ENCODE peak calls at places on chromosomes 2 and 18, in ten cellular contexts. One of them, this sample, is unnamed.

GRCh38 chr2:219570194-219570923 is 980 bp downstream of the OBSL1 start:
- DNase-seq in astrocyte of the spinal cord: peak; percentile 10
- DNase-seq in GM20000: peak; percentile 47
- DNase-seq in pancreas: peak; percentile 67
- DNase-seq in AG04449: no peak
- DNase-seq in MCF 10A: peak; percentile 40
- DNase-seq in WTC11: peak; percentile 44
- DNase-seq in epithelial cell of esophagus: peak; percentile 40
- DNase-seq in fibroblast of pulmonary artery: peak; percentile 29
- DNase-seq in AG09319: no peak
- DNase-seq in this sample: peak; percentile 44

GRCh38 chr18:73615506-73615905 is 532.1 kb downstream of the FBXO15 start:
- DNase-seq in astrocyte of the spinal cord: no peak
- DNase-seq in GM20000: no peak
- DNase-seq in pancreas: no peak
- DNase-seq in AG04449: no peak
- DNase-seq in MCF 10A: peak; percentile 36
- DNase-seq in WTC11: no peak
- DNase-seq in epithelial cell of esophagus: peak; percentile 74
- DNase-seq in fibroblast of pulmonary artery: no peak
- DNase-seq in AG09319: no peak
- DNase-seq in this sample: no peak

GRCh38 chr2:238869293-238870124 is 21.6 kb downstream of the TWIST2 start:
- DNase-seq in astrocyte of the spinal cord: peak; percentile 34
- DNase-seq in GM20000: no peak
- DNase-seq in pancreas: no peak
- DNase-seq in AG04449: no peak
- DNase-seq in MCF 10A: no peak
- DNase-seq in WTC11: no peak
- DNase-seq in epithelial cell of esophagus: no peak
- DNase-seq in fibroblast of pulmonary artery: peak; percentile 31
- DNase-seq in AG09319: no peak
- DNase-seq in this sample: no peak

GRCh38 chr2:159508140-159508539 is 108.2 kb downstream of the BAZ2B start:
- DNase-seq in astrocyte of the spinal cord: no peak
- DNase-seq in GM20000: no peak
- DNase-seq in pancreas: no peak
- DNase-seq in AG04449: no peak
- DNase-seq in MCF 10A: no peak
- DNase-seq in WTC11: no peak
- DNase-seq in epithelial cell of esophagus: no peak
- DNase-seq in fibroblast of pulmonary artery: no peak
- DNase-seq in AG09319: no peak
- DNase-seq in this sample: no peak

GRCh38 chr2:15243762-15244161 is 317.4 kb downstream of the NBAS start:
- DNase-seq in astrocyte of the spinal cord: peak; percentile 48
- DNase-seq in GM20000: no peak
- DNase-seq in pancreas: no peak
- DNase-seq in AG04449: no peak
- DNase-seq in MCF 10A: peak; percentile 2
- DNase-seq in WTC11: no peak
- DNase-seq in epithelial cell of esophagus: peak; percentile 40
- DNase-seq in fibroblast of pulmonary artery: peak; percentile 42
- DNase-seq in AG09319: no peak
- DNase-seq in this sample: no peak

GRCh38 chr18:37684590-37684989 is 119.0 kb upstream of the CELF4 start:
- DNase-seq in astrocyte of the spinal cord: no peak
- DNase-seq in GM20000: no peak
- DNase-seq in pancreas: no peak
- DNase-seq in AG04449: no peak
- DNase-seq in MCF 10A: no peak
- DNase-seq in WTC11: no peak
- DNase-seq in epithelial cell of esophagus: no peak
- DNase-seq in fibroblast of pulmonary artery: no peak
- DNase-seq in AG09319: no peak
- DNase-seq in this sample: no peak

GRCh38 chr2:151823651-151824050 is 4.6 kb downstream of the ARL5A start:
- DNase-seq in astrocyte of the spinal cord: peak; percentile 3
- DNase-seq in GM20000: no peak
- DNase-seq in pancreas: no peak
- DNase-seq in AG04449: no peak
- DNase-seq in MCF 10A: no peak
- DNase-seq in WTC11: no peak
- DNase-seq in epithelial cell of esophagus: no peak
- DNase-seq in fibroblast of pulmonary artery: peak; percentile 2
- DNase-seq in AG09319: no peak
- DNase-seq in this sample: no peak

GRCh38 chr2:157439792-157440186 is 4.1 kb downstream of the CYTIP start:
- DNase-seq in astrocyte of the spinal cord: no peak
- DNase-seq in GM20000: peak; percentile 20
- DNase-seq in pancreas: no peak
- DNase-seq in AG04449: no peak
- DNase-seq in MCF 10A: no peak
- DNase-seq in WTC11: no peak
- DNase-seq in epithelial cell of esophagus: no peak
- DNase-seq in fibroblast of pulmonary artery: no peak
- DNase-seq in AG09319: no peak
- DNase-seq in this sample: no peak

GRCh38 chr2:72757177-72757775 is 68.6 kb downstream of the EXOC6B start:
- DNase-seq in astrocyte of the spinal cord: peak; percentile 32
- DNase-seq in GM20000: no peak
- DNase-seq in pancreas: no peak
- DNase-seq in AG04449: no peak
- DNase-seq in MCF 10A: no peak
- DNase-seq in WTC11: no peak
- DNase-seq in epithelial cell of esophagus: peak; percentile 82
- DNase-seq in fibroblast of pulmonary artery: peak; percentile 96
- DNase-seq in AG09319: no peak
- DNase-seq in this sample: peak; percentile 5

GRCh38 chr2:146374505-146374904 is 1470.3 kb upstream of the ACVR2A start:
- DNase-seq in astrocyte of the spinal cord: no peak
- DNase-seq in GM20000: no peak
- DNase-seq in pancreas: no peak
- DNase-seq in AG04449: no peak
- DNase-seq in MCF 10A: peak; percentile 10
- DNase-seq in WTC11: no peak
- DNase-seq in epithelial cell of esophagus: peak; percentile 47
- DNase-seq in fibroblast of pulmonary artery: no peak
- DNase-seq in AG09319: no peak
- DNase-seq in this sample: no peak

GRCh38 chr2:233414777-233415570 is 60.7 kb downstream of the DGKD start:
- DNase-seq in astrocyte of the spinal cord: peak; percentile 63
- DNase-seq in GM20000: no peak
- DNase-seq in pancreas: no peak
- DNase-seq in AG04449: no peak
- DNase-seq in MCF 10A: peak; percentile 93
- DNase-seq in WTC11: no peak
- DNase-seq in epithelial cell of esophagus: peak; percentile 82
- DNase-seq in fibroblast of pulmonary artery: no peak
- DNase-seq in AG09319: no peak
- DNase-seq in this sample: no peak

GRCh38 chr2:111015256-111015655 is 105.5 kb upstream of the BCL2L11 start:
- DNase-seq in astrocyte of the spinal cord: no peak
- DNase-seq in GM20000: no peak
- DNase-seq in pancreas: no peak
- DNase-seq in AG04449: no peak
- DNase-seq in MCF 10A: no peak
- DNase-seq in WTC11: no peak
- DNase-seq in epithelial cell of esophagus: no peak
- DNase-seq in fibroblast of pulmonary artery: no peak
- DNase-seq in AG09319: no peak
- DNase-seq in this sample: no peak

GRCh38 chr18:59275406-59275949 is 2.2 kb upstream of the RAX start:
- DNase-seq in astrocyte of the spinal cord: no peak
- DNase-seq in GM20000: no peak
- DNase-seq in pancreas: no peak
- DNase-seq in AG04449: no peak
- DNase-seq in MCF 10A: no peak
- DNase-seq in WTC11: no peak
- DNase-seq in epithelial cell of esophagus: no peak
- DNase-seq in fibroblast of pulmonary artery: no peak
- DNase-seq in AG09319: no peak
- DNase-seq in this sample: no peak

GRCh38 chr2:109736177-109736827 is 57.8 kb upstream of the RGPD5 start:
- DNase-seq in astrocyte of the spinal cord: peak; percentile 73
- DNase-seq in GM20000: no peak
- DNase-seq in pancreas: no peak
- DNase-seq in AG04449: peak; percentile 12
- DNase-seq in MCF 10A: peak; percentile 70
- DNase-seq in WTC11: peak; percentile 43
- DNase-seq in epithelial cell of esophagus: peak; percentile 59
- DNase-seq in fibroblast of pulmonary artery: peak; percentile 79
- DNase-seq in AG09319: peak; percentile 36
- DNase-seq in this sample: peak; percentile 43

DNA sequence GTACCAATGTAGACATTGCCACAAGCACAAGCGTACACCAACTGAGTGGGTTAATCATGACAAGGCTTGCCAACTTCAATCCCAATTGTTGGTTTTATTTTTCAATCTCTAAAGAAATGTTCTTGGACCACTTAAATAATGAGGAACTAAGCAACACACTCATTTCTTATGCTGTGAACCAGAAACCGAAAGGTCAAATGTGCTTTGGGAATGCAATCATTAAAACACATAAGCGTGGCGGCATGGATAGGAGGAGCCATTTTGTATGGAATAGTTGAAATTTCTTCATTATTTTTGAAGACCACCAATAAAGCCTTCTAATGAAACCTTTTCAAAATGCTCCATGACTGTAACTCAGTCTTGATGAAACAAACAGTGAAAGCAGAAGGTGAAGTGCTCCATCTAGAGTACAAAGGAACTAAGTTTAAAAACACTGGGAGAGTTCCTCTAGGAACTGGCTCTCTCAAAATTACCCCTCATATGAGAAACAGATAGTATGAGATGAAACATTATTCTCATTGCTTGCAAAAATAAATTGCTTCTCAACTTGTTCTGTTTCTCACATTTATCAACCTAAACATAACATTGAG is 113.2 kb upstream of the CHST9 start:
- DNase-seq in astrocyte of the spinal cord: peak; percentile 4
- DNase-seq in GM20000: no peak
- DNase-seq in pancreas: no peak
- DNase-seq in AG04449: no peak
- DNase-seq in MCF 10A: peak; percentile 38
- DNase-seq in WTC11: no peak
- DNase-seq in epithelial cell of esophagus: peak; percentile 44
- DNase-seq in fibroblast of pulmonary artery: no peak
- DNase-seq in AG09319: no peak
- DNase-seq in this sample: no peak
- TF ChIP-seq CTCF in astrocyte of the spinal cord: no peak
- TF ChIP-seq CTCF in GM20000: no peak
- TF ChIP-seq CTCF in pancreas: no peak
- TF ChIP-seq CTCF in AG04449: no peak
- TF ChIP-seq CTCF in MCF 10A: peak; percentile 41
- TF ChIP-seq CTCF in WTC11: no peak
- TF ChIP-seq CTCF in epithelial cell of esophagus: peak; percentile 67
- TF ChIP-seq CTCF in fibroblast of pulmonary artery: no peak
- TF ChIP-seq CTCF in AG09319: no peak
- TF ChIP-seq CTCF in this sample: peak; percentile 26

GRCh38 chr18:2906522-2907458 is 60.0 kb downstream of the EMILIN2 start:
- DNase-seq in astrocyte of the spinal cord: no peak
- DNase-seq in GM20000: peak; percentile 88
- DNase-seq in pancreas: no peak
- DNase-seq in AG04449: no peak
- DNase-seq in MCF 10A: no peak
- DNase-seq in WTC11: peak; percentile 54
- DNase-seq in epithelial cell of esophagus: no peak
- DNase-seq in fibroblast of pulmonary artery: no peak
- DNase-seq in AG09319: no peak
- DNase-seq in this sample: peak; percentile 58
- TF ChIP-seq CTCF in astrocyte of the spinal cord: peak; percentile 31
- TF ChIP-seq CTCF in GM20000: peak; percentile 32
- TF ChIP-seq CTCF in pancreas: no peak
- TF ChIP-seq CTCF in AG04449: peak; percentile 42
- TF ChIP-seq CTCF in MCF 10A: no peak
- TF ChIP-seq CTCF in WTC11: no peak
- TF ChIP-seq CTCF in epithelial cell of esophagus: no peak
- TF ChIP-seq CTCF in fibroblast of pulmonary artery: no peak
- TF ChIP-seq CTCF in AG09319: peak; percentile 25
- TF ChIP-seq CTCF in this sample: no peak

DNA sequence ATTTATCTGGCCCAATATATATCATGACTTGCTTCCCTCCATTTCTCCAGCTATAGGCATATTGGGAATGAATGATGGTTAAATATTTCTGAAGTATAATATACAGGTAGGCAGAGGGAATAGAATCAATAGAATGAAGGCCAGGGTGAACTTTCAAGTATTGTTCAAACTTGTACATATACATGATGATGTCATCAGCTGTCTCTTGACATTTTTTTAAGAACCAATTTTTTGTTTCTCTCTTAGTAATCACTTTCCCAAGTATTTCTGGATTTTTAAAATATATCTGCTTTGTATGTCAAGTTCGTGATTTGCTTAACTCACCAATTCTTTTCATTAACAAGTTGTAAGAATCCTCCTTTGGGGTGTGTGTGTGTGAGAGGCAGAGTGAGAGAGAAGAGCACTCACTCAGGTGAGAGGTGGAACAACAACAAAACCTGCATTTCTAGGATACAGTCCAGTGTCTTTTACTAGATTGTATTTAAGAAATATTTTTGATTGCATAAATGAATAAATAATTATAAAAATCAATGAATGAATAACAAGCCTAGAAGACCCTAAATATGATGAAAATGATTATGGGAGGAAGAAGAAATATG is 1239.1 kb downstream of the LRP1B start:
- DNase-seq in astrocyte of the spinal cord: no peak
- DNase-seq in GM20000: no peak
- DNase-seq in pancreas: no peak
- DNase-seq in AG04449: no peak
- DNase-seq in MCF 10A: no peak
- DNase-seq in WTC11: no peak
- DNase-seq in epithelial cell of esophagus: peak; percentile 28
- DNase-seq in fibroblast of pulmonary artery: no peak
- DNase-seq in AG09319: no peak
- DNase-seq in this sample: no peak
- TF ChIP-seq CTCF in astrocyte of the spinal cord: peak; percentile 23
- TF ChIP-seq CTCF in GM20000: no peak
- TF ChIP-seq CTCF in pancreas: no peak
- TF ChIP-seq CTCF in AG04449: no peak
- TF ChIP-seq CTCF in MCF 10A: peak; percentile 17
- TF ChIP-seq CTCF in WTC11: peak; percentile 18
- TF ChIP-seq CTCF in epithelial cell of esophagus: peak; percentile 55
- TF ChIP-seq CTCF in fibroblast of pulmonary artery: peak; percentile 28
- TF ChIP-seq CTCF in AG09319: no peak
- TF ChIP-seq CTCF in this sample: peak; percentile 22

DNA sequence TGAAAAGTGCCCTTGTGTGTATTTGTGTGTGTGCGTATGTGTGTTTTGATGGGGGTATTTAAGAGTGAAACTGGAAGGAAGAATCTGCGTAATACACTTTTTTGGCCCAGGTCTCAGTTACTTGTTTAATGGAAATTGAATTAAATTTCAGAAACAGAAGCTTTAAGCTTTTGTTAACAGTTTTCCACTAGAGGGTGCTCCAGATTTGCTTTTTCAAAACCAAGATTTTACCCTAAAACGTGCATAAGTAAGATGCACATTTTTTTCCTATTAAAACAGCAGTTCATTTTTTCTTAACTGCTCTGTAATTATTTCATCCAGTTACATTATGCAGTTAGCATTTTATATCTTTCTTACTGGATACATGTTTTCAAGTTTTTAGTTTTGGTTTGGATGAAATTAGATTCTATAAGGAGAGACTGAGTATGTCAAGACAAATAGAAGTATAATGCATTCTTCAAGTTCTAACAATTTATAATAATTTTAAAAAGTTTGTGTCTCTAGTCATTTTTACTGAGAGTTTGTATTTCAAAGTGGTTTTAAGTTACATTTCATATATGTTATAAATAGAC is 97.2 kb downstream of the PIK3C3 start:
- DNase-seq in astrocyte of the spinal cord: peak; percentile 46
- DNase-seq in GM20000: no peak
- DNase-seq in pancreas: no peak
- DNase-seq in AG04449: no peak
- DNase-seq in MCF 10A: no peak
- DNase-seq in WTC11: no peak
- DNase-seq in epithelial cell of esophagus: no peak
- DNase-seq in fibroblast of pulmonary artery: peak; percentile 57
- DNase-seq in AG09319: no peak
- DNase-seq in this sample: no peak
- TF ChIP-seq CTCF in astrocyte of the spinal cord: peak; percentile 59
- TF ChIP-seq CTCF in GM20000: no peak
- TF ChIP-seq CTCF in pancreas: no peak
- TF ChIP-seq CTCF in AG04449: peak; percentile 13
- TF ChIP-seq CTCF in MCF 10A: peak; percentile 45
- TF ChIP-seq CTCF in WTC11: no peak
- TF ChIP-seq CTCF in epithelial cell of esophagus: peak; percentile 16
- TF ChIP-seq CTCF in fibroblast of pulmonary artery: peak; percentile 68
- TF ChIP-seq CTCF in AG09319: peak; percentile 63
- TF ChIP-seq CTCF in this sample: peak; percentile 44

This sample was measured in nephron progenitor cell.